ENCODE peak calls at places on chromosomes 7 and 10, in eight cellular contexts. M is activated CD4-positive, alpha-beta T cell treated with anti-CD3 and anti-CD28 coated beads, Interleukin-2, amount 50 U/mL, for 24 hours; J is NCI-H2029 treated with DMSO at 0.1 percent for 48 hours; V is T-helper 2 cell; S is AG09309; E is left ventricle myocardium superior; W is left colon; F is esophagus squamous epithelium. U is an unnamed sample.

GRCh38 chr10:45315508-45315907 is at the start of gene OR13A1:
- DNase-seq in M (no peak), J (no peak), V (no peak), S (no peak), E (no peak), W (no peak), F (no peak), U (no peak)

GRCh38 chr7:98387544-98388226 is 13.2 kb downstream of the BAIAP2L1 start:
- DNase-seq in M (no peak), J (no peak), V (no peak), S (no peak), E (no peak), W (no peak), F (no peak), U (no peak)

GRCh38 chr10:62492012-62492869 is 118.1 kb downstream of the ZNF365 start:
- DNase-seq in M (no peak), J (no peak), V (peak), S (peak), E (no peak), W (no peak), F (no peak), U (no peak)

GRCh38 chr10:52701647-52702046 is 70.9 kb downstream of the MBL2 start:
- DNase-seq in M (no peak), J (no peak), V (no peak), S (no peak), E (no peak), W (no peak), F (no peak), U (no peak)

GRCh38 chr7:48183370-48183743 is 12.1 kb downstream of the ABCA13 start:
- DNase-seq in M (no peak), J (no peak), V (no peak), S (peak), E (no peak), W (no peak), F (no peak), U (no peak)

GRCh38 chr10:88783734-88784133 is 18.8 kb upstream of the LIPM start:
- DNase-seq in M (no peak), J (no peak), V (no peak), S (no peak), E (no peak), W (no peak), F (no peak), U (no peak)

GRCh38 chr10:129949411-129950335 is 14.4 kb downstream of the EBF3 start:
- DNase-seq in M (no peak), J (no peak), V (no peak), S (no peak), E (peak), W (no peak), F (no peak), U (no peak)

GRCh38 chr7:105330526-105330925 is 58.2 kb downstream of the SRPK2 start:
- DNase-seq in M (no peak), J (no peak), V (no peak), S (no peak), E (no peak), W (no peak), F (no peak), U (no peak)

GRCh38 chr7:126790763-126791162 is 462.0 kb downstream of the GRM8 start:
- DNase-seq in M (no peak), J (no peak), V (no peak), S (no peak), E (no peak), W (no peak), F (no peak), U (no peak)

GRCh38 chr7:18192228-18192627 is 164.6 kb upstream of the PRPS1L1 start:
- DNase-seq in M (no peak), J (no peak), V (no peak), S (no peak), E (no peak), W (no peak), F (no peak), U (no peak)

GRCh38 chr7:81231203-81231922 is 312.5 kb upstream of the SEMA3C start:
- DNase-seq in M (no peak), J (peak), V (no peak), S (no peak), E (no peak), W (no peak), F (no peak), U (no peak)